ENCODE peak calls at places on chromosome X, in seven cellular contexts. N is astrocyte; A is CD4-positive, alpha-beta T cell; Z is fibroblast of the aortic adventitia; D is cardiac muscle cell; X is upper lobe of right lung; C is retinal pigment epithelial cell. V is an unnamed sample.

GRCh38 chrX:65859299-65859698 is 180.6 kb downstream of the VSIG4 start:
- DNase-seq in N (no peak), A (no peak), Z (no peak), D (no peak), X (no peak), C (no peak), V (no peak)

GRCh38 chrX:80266979-80267378 is 153.3 kb upstream of the TENT5D start:
- DNase-seq in N (no peak), A (no peak), Z (peak), D (peak), X (no peak), C (no peak), V (no peak)

GRCh38 chrX:154020500-154021115 is 906 bp upstream of the IRAK1 start:
- DNase-seq in N (no peak), A (no peak), Z (no peak), D (no peak), X (no peak), C (no peak), V (no peak)

GRCh38 chrX:8027876-8028275 is 100.7 kb upstream of the PNPLA4 start:
- DNase-seq in N (no peak), A (no peak), Z (no peak), D (no peak), X (no peak), C (no peak), V (no peak)

GRCh38 chrX:105502336-105502735 is 281.8 kb upstream of the TEX13A start:
- DNase-seq in N (peak), A (no peak), Z (peak), D (peak), X (no peak), C (no peak), V (no peak)

GRCh38 chrX:138411048-138411447 is 300.5 kb downstream of the FGF13 start:
- DNase-seq in N (no peak), A (no peak), Z (no peak), D (no peak), X (no peak), C (no peak), V (no peak)

GRCh38 chrX:150366951-150367545 is 3.9 kb downstream of the MAMLD1 start:
- DNase-seq in N (peak), A (no peak), Z (peak), D (peak), X (no peak), C (no peak), V (no peak)

GRCh38 chrX:69229436-69229835 is 64.2 kb upstream of the PJA1 start:
- DNase-seq in N (peak), A (no peak), Z (peak), D (peak), X (no peak), C (no peak), V (no peak)

GRCh38 chrX:14899607-14900006 is 26.4 kb downstream of the MOSPD2 start:
- DNase-seq in N (peak), A (no peak), Z (peak), D (peak), X (no peak), C (no peak), V (no peak)

GRCh38 chrX:44244008-44244407 is 99.5 kb downstream of the EFHC2 start:
- DNase-seq in N (peak), A (no peak), Z (peak), D (peak), X (no peak), C (no peak), V (no peak)

GRCh38 chrX:40154229-40154852 is 56.6 kb upstream of the BCOR start:
- DNase-seq in N (no peak), A (no peak), Z (no peak), D (peak), X (no peak), C (no peak), V (no peak)

GRCh38 chrX:115344885-115345653 is 55.6 kb downstream of the LUZP4 start:
- DNase-seq in N (peak), A (no peak), Z (peak), D (peak), X (peak), C (peak), V (no peak)

GRCh38 chrX:43676960-43677582 is 21.0 kb downstream of the MAOA start:
- DNase-seq in N (peak), A (no peak), Z (no peak), D (peak), X (no peak), C (peak), V (no peak)

GRCh38 chrX:52271212-52271611 is 86.5 kb downstream of the MAGED4 start:
- DNase-seq in N (no peak), A (no peak), Z (peak), D (peak), X (no peak), C (no peak), V (no peak)

GRCh38 chrX:155871934-155872333 is 9.2 kb upstream of the VAMP7 start:
- DNase-seq in N (no peak), A (no peak), Z (no peak), D (no peak), X (no peak), C (no peak), V (no peak)

GRCh38 chrX:39689374-39690104 is 408.2 kb downstream of the BCOR start:
- DNase-seq in N (no peak), A (no peak), Z (no peak), D (no peak), X (no peak), C (no peak), V (no peak)

GRCh38 chrX:48761674-48762471 is at the start of gene GLOD5:
- DNase-seq in N (no peak), A (no peak), Z (no peak), D (peak), X (peak), C (no peak), V (no peak)
- TF ChIP-seq CTCF in N (no peak), A (no peak), Z (peak), D (no peak), X (peak), C (peak), V (no peak)

GRCh38 chrX:23819385-23820234 is 36.6 kb downstream of the SAT1 start:
- DNase-seq in N (peak), A (no peak), Z (peak), D (peak), X (no peak), C (no peak), V (no peak)

GRCh38 chrX:23822397-23822796 is 39.4 kb downstream of the SAT1 start:
- DNase-seq in N (peak), A (no peak), Z (peak), D (no peak), X (no peak), C (no peak), V (no peak)

GRCh38 chrX:23821847-23822246 is 38.9 kb downstream of the SAT1 start:
- DNase-seq in N (no peak), A (no peak), Z (no peak), D (no peak), X (no peak), C (no peak), V (no peak)

GRCh38 chrX:23817979-23818336 is 35.0 kb downstream of the SAT1 start:
- DNase-seq in N (no peak), A (no peak), Z (no peak), D (no peak), X (no peak), C (no peak), V (no peak)

GRCh38 chrX:23820235-23820782 is 37.3 kb downstream of the SAT1 start:
- DNase-seq in N (peak), A (no peak), Z (no peak), D (peak), X (no peak), C (no peak), V (no peak)
- TF ChIP-seq CTCF in N (no peak), A (no peak), Z (no peak), D (no peak), X (no peak), C (no peak), V (no peak)

DNA sequence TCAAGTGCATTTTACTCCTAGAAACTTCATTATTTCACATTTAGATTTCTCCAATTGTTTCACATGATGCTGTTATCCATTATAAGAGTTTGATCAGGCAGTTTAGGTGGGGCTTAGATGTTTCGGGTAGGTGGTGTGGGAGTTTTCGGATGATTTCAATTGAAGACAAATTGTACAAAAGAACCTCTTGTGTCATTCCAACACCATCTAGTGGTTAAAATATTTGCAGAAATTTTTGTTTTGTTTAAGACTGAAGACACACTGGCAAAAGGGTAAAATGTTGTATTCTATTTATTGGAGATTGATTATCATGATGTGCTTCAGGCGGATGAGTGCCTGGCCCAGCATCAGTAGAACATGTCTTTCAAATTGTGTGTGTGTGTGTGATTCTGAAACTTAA is 212.7 kb downstream of the SH3BGRL start:
- DNase-seq in N (no peak), A (no peak), Z (peak), D (peak), X (no peak), C (no peak), V (no peak)
- TF ChIP-seq CTCF in N (no peak), A (no peak), Z (no peak), D (no peak), X (peak), C (no peak), V (no peak)

GRCh38 chrX:17655232-17656034 is 81.9 kb upstream of the SCML1 start:
- DNase-seq in N (peak), A (no peak), Z (peak), D (peak), X (no peak), C (no peak), V (no peak)
- TF ChIP-seq CTCF in N (no peak), A (no peak), Z (no peak), D (no peak), X (no peak), C (no peak), V (no peak)